ENCODE peak calls at places on chromosomes 12 and 14, in ten cellular contexts. One of them, this sample, is unnamed.

GRCh38 chr14:72613196-72613974 is 280.5 kb downstream of the DPF3 start:
- DNase-seq in CD8-positive, alpha-beta T cell: no peak
- DNase-seq in AG09319: no peak
- DNase-seq in GM20000: no peak
- DNase-seq in body of pancreas: peak; percentile 77
- DNase-seq in lower lobe of right lung: no peak
- DNase-seq in ascending aorta: peak; percentile 68
- DNase-seq in tibial nerve: peak; percentile 60
- DNase-seq in adrenal gland: peak; percentile 75
- DNase-seq in kidney: peak; percentile 82
- DNase-seq in this sample: no peak

GRCh38 chr12:120640840-120641833 is 711 bp downstream of the CABP1 start:
- DNase-seq in CD8-positive, alpha-beta T cell: peak; percentile 59
- DNase-seq in AG09319: no peak
- DNase-seq in GM20000: peak; percentile 75
- DNase-seq in body of pancreas: peak; percentile 61
- DNase-seq in lower lobe of right lung: peak; percentile 67
- DNase-seq in ascending aorta: no peak
- DNase-seq in tibial nerve: no peak
- DNase-seq in adrenal gland: peak; percentile 70
- DNase-seq in kidney: peak; percentile 85
- DNase-seq in this sample: no peak

GRCh38 chr14:49975799-49976198 is 82.9 kb downstream of the ARF6 start:
- DNase-seq in CD8-positive, alpha-beta T cell: no peak
- DNase-seq in AG09319: no peak
- DNase-seq in GM20000: no peak
- DNase-seq in body of pancreas: no peak
- DNase-seq in lower lobe of right lung: no peak
- DNase-seq in ascending aorta: no peak
- DNase-seq in tibial nerve: no peak
- DNase-seq in adrenal gland: no peak
- DNase-seq in kidney: no peak
- DNase-seq in this sample: no peak

GRCh38 chr12:42410345-42410744 is 84.4 kb downstream of the PPHLN1 start:
- DNase-seq in CD8-positive, alpha-beta T cell: no peak
- DNase-seq in AG09319: no peak
- DNase-seq in GM20000: no peak
- DNase-seq in body of pancreas: no peak
- DNase-seq in lower lobe of right lung: no peak
- DNase-seq in ascending aorta: no peak
- DNase-seq in tibial nerve: no peak
- DNase-seq in adrenal gland: no peak
- DNase-seq in kidney: no peak
- DNase-seq in this sample: no peak

GRCh38 chr12:52949413-52950331 is 754 bp downstream of the KRT18 start:
- DNase-seq in CD8-positive, alpha-beta T cell: no peak
- DNase-seq in AG09319: no peak
- DNase-seq in GM20000: no peak
- DNase-seq in body of pancreas: peak; percentile 94
- DNase-seq in lower lobe of right lung: peak; percentile 67
- DNase-seq in ascending aorta: no peak
- DNase-seq in tibial nerve: no peak
- DNase-seq in adrenal gland: peak; percentile 27
- DNase-seq in kidney: peak; percentile 82
- DNase-seq in this sample: no peak

GRCh38 chr14:99249389-99249788 is 22.6 kb downstream of the BCL11B start:
- DNase-seq in CD8-positive, alpha-beta T cell: no peak
- DNase-seq in AG09319: no peak
- DNase-seq in GM20000: no peak
- DNase-seq in body of pancreas: no peak
- DNase-seq in lower lobe of right lung: no peak
- DNase-seq in ascending aorta: no peak
- DNase-seq in tibial nerve: no peak
- DNase-seq in adrenal gland: no peak
- DNase-seq in kidney: no peak
- DNase-seq in this sample: no peak

GRCh38 chr12:75951399-75952228 is 80.0 kb downstream of the PHLDA1 start:
- DNase-seq in CD8-positive, alpha-beta T cell: no peak
- DNase-seq in AG09319: no peak
- DNase-seq in GM20000: no peak
- DNase-seq in body of pancreas: no peak
- DNase-seq in lower lobe of right lung: no peak
- DNase-seq in ascending aorta: no peak
- DNase-seq in tibial nerve: no peak
- DNase-seq in adrenal gland: no peak
- DNase-seq in kidney: no peak
- DNase-seq in this sample: no peak

GRCh38 chr14:33539918-33540357 is 410.9 kb downstream of the EGLN3 start:
- DNase-seq in CD8-positive, alpha-beta T cell: no peak
- DNase-seq in AG09319: no peak
- DNase-seq in GM20000: no peak
- DNase-seq in body of pancreas: no peak
- DNase-seq in lower lobe of right lung: no peak
- DNase-seq in ascending aorta: no peak
- DNase-seq in tibial nerve: no peak
- DNase-seq in adrenal gland: no peak
- DNase-seq in kidney: no peak
- DNase-seq in this sample: no peak

DNA sequence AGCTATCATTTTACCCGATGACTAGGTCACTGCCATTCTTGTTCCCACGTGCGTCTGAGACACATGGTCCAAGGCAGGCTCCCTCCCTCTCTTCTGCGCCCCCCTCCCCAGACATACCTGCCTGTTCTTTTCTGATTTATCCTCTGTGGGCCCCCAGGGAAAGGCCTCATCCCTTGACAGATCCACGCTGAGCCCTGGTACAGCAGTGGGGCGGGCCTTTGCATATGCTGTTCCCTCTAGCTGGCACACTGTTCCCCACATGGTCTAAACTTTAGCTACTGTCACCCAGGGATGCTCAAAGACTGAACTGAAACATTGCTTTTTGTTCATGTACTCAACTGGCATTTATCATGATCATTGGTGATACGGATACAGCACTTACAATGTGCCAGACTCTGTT is 122.5 kb downstream of the SCARB1 start:
- DNase-seq in CD8-positive, alpha-beta T cell: no peak
- DNase-seq in AG09319: no peak
- DNase-seq in GM20000: no peak
- DNase-seq in body of pancreas: no peak
- DNase-seq in lower lobe of right lung: no peak
- DNase-seq in ascending aorta: no peak
- DNase-seq in tibial nerve: no peak
- DNase-seq in adrenal gland: no peak
- DNase-seq in kidney: no peak
- DNase-seq in this sample: no peak
- TF ChIP-seq CTCF in CD8-positive, alpha-beta T cell: no peak
- TF ChIP-seq CTCF in AG09319: no peak
- TF ChIP-seq CTCF in GM20000: no peak
- TF ChIP-seq CTCF in body of pancreas: no peak
- TF ChIP-seq CTCF in lower lobe of right lung: no peak
- TF ChIP-seq CTCF in ascending aorta: no peak
- TF ChIP-seq CTCF in tibial nerve: no peak
- TF ChIP-seq CTCF in adrenal gland: no peak
- TF ChIP-seq CTCF in kidney: no peak
- TF ChIP-seq CTCF in this sample: no peak

GRCh38 chr12:23060161-23060560 is 435.2 kb downstream of the ETNK1 start:
- DNase-seq in CD8-positive, alpha-beta T cell: no peak
- DNase-seq in AG09319: no peak
- DNase-seq in GM20000: no peak
- DNase-seq in body of pancreas: no peak
- DNase-seq in lower lobe of right lung: no peak
- DNase-seq in ascending aorta: no peak
- DNase-seq in tibial nerve: no peak
- DNase-seq in adrenal gland: no peak
- DNase-seq in kidney: no peak
- DNase-seq in this sample: no peak

GRCh38 chr12:23049180-23049579 is 424.2 kb downstream of the ETNK1 start:
- DNase-seq in CD8-positive, alpha-beta T cell: no peak
- DNase-seq in AG09319: no peak
- DNase-seq in GM20000: peak; percentile 3
- DNase-seq in body of pancreas: no peak
- DNase-seq in lower lobe of right lung: no peak
- DNase-seq in ascending aorta: no peak
- DNase-seq in tibial nerve: no peak
- DNase-seq in adrenal gland: no peak
- DNase-seq in kidney: no peak
- DNase-seq in this sample: no peak

GRCh38 chr12:23057571-23057970 is 432.6 kb downstream of the ETNK1 start:
- DNase-seq in CD8-positive, alpha-beta T cell: no peak
- DNase-seq in AG09319: no peak
- DNase-seq in GM20000: no peak
- DNase-seq in body of pancreas: no peak
- DNase-seq in lower lobe of right lung: no peak
- DNase-seq in ascending aorta: no peak
- DNase-seq in tibial nerve: no peak
- DNase-seq in adrenal gland: no peak
- DNase-seq in kidney: no peak
- DNase-seq in this sample: no peak

DNA sequence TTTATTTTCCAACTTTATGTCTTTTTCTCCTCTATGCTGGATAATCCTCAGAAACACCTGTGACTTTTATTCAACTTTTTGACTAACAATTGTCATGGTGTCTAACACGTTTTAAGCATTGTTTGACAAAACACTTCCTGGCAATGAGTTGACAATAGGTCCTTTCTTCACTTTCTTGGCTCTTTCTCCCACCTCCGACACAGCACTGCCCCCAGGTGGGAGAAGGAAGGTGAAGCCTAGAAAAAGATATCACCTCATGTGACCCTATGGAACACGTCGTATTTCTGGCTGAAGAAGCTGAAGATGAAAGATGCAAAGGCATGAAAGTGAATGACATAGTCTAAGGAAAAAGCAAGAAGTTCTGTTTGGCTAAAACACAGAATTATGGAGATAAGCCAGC is 430.0 kb downstream of the ETNK1 start:
- DNase-seq in CD8-positive, alpha-beta T cell: no peak
- DNase-seq in AG09319: no peak
- DNase-seq in GM20000: no peak
- DNase-seq in body of pancreas: peak; percentile 7
- DNase-seq in lower lobe of right lung: no peak
- DNase-seq in ascending aorta: no peak
- DNase-seq in tibial nerve: no peak
- DNase-seq in adrenal gland: no peak
- DNase-seq in kidney: no peak
- DNase-seq in this sample: no peak
- TF ChIP-seq CTCF in CD8-positive, alpha-beta T cell: no peak
- TF ChIP-seq CTCF in AG09319: peak; percentile 22
- TF ChIP-seq CTCF in GM20000: no peak
- TF ChIP-seq CTCF in body of pancreas: peak; percentile 29
- TF ChIP-seq CTCF in lower lobe of right lung: peak; percentile 37
- TF ChIP-seq CTCF in ascending aorta: no peak
- TF ChIP-seq CTCF in tibial nerve: no peak
- TF ChIP-seq CTCF in adrenal gland: no peak
- TF ChIP-seq CTCF in kidney: peak; percentile 22
- TF ChIP-seq CTCF in this sample: peak; percentile 68

GRCh38 chr14:21072102-21072501 is 2.0 kb downstream of the ARHGEF40 start:
- DNase-seq in CD8-positive, alpha-beta T cell: no peak
- DNase-seq in AG09319: peak; percentile 64
- DNase-seq in GM20000: no peak
- DNase-seq in body of pancreas: peak; percentile 51
- DNase-seq in lower lobe of right lung: no peak
- DNase-seq in ascending aorta: no peak
- DNase-seq in tibial nerve: no peak
- DNase-seq in adrenal gland: no peak
- DNase-seq in kidney: no peak
- DNase-seq in this sample: no peak
- TF ChIP-seq CTCF in CD8-positive, alpha-beta T cell: no peak
- TF ChIP-seq CTCF in AG09319: peak; percentile 18
- TF ChIP-seq CTCF in GM20000: no peak
- TF ChIP-seq CTCF in body of pancreas: no peak
- TF ChIP-seq CTCF in lower lobe of right lung: no peak
- TF ChIP-seq CTCF in ascending aorta: no peak
- TF ChIP-seq CTCF in tibial nerve: no peak
- TF ChIP-seq CTCF in adrenal gland: no peak
- TF ChIP-seq CTCF in kidney: no peak
- TF ChIP-seq CTCF in this sample: peak; percentile 52

GRCh38 chr12:6697584-6698351 is 2.8 kb downstream of the PIANP start:
- DNase-seq in CD8-positive, alpha-beta T cell: no peak
- DNase-seq in AG09319: peak; percentile 15
- DNase-seq in GM20000: peak; percentile 71
- DNase-seq in body of pancreas: peak; percentile 28
- DNase-seq in lower lobe of right lung: no peak
- DNase-seq in ascending aorta: no peak
- DNase-seq in tibial nerve: no peak
- DNase-seq in adrenal gland: no peak
- DNase-seq in kidney: peak; percentile 69
- DNase-seq in this sample: no peak

GRCh38 chr12:6696690-6697583 is 3.7 kb downstream of the PIANP start:
- DNase-seq in CD8-positive, alpha-beta T cell: no peak
- DNase-seq in AG09319: no peak
- DNase-seq in GM20000: peak; percentile 66
- DNase-seq in body of pancreas: no peak
- DNase-seq in lower lobe of right lung: no peak
- DNase-seq in ascending aorta: no peak
- DNase-seq in tibial nerve: no peak
- DNase-seq in adrenal gland: no peak
- DNase-seq in kidney: peak; percentile 54
- DNase-seq in this sample: no peak

GRCh38 chr12:6693832-6694355 is 4.7 kb upstream of the ZNF384 start:
- DNase-seq in CD8-positive, alpha-beta T cell: no peak
- DNase-seq in AG09319: no peak
- DNase-seq in GM20000: no peak
- DNase-seq in body of pancreas: no peak
- DNase-seq in lower lobe of right lung: no peak
- DNase-seq in ascending aorta: no peak
- DNase-seq in tibial nerve: no peak
- DNase-seq in adrenal gland: no peak
- DNase-seq in kidney: no peak
- DNase-seq in this sample: no peak

GRCh38 chr12:6694701-6695100 is 5.5 kb upstream of the ZNF384 start:
- DNase-seq in CD8-positive, alpha-beta T cell: no peak
- DNase-seq in AG09319: no peak
- DNase-seq in GM20000: no peak
- DNase-seq in body of pancreas: no peak
- DNase-seq in lower lobe of right lung: no peak
- DNase-seq in ascending aorta: no peak
- DNase-seq in tibial nerve: no peak
- DNase-seq in adrenal gland: no peak
- DNase-seq in kidney: no peak
- DNase-seq in this sample: no peak

DNA sequence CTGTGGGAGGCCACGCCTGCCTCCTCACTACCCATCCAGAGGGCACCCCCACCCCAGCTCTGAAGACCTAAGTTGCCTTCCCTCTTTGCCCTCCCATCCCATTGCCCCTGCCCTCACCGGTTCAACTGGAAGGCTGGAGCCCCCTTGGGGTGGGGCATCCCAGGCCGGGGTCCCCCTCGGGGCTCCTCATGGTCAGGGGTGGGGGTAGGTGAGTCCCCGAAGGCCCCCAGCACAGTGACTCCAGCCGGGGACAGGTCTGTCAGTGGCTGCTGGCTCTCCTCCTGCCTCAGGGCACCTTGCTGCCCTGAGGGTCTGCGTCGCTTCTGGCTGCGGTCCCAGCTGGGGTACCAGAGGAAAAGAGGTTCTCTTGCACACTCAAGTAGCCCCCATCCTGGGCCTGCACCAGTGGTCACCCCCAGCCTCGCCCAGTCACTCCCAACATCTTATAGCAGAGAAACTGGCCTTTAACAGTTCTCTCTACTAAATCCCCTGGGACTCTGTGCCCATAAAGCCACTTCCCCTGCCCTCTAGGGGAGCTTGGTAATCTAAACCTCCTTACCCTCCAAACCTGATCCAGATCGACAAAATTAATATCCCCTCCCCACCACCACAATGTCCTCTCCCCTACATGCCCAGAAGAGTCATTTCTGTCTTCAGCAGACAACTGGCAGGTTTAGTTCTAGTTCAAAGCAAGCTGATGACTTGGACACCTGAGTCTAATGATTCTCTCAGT is 5.1 kb downstream of the PIANP start:
- DNase-seq in CD8-positive, alpha-beta T cell: no peak
- DNase-seq in AG09319: no peak
- DNase-seq in GM20000: no peak
- DNase-seq in body of pancreas: no peak
- DNase-seq in lower lobe of right lung: no peak
- DNase-seq in ascending aorta: no peak
- DNase-seq in tibial nerve: no peak
- DNase-seq in adrenal gland: no peak
- DNase-seq in kidney: no peak
- DNase-seq in this sample: no peak
- TF ChIP-seq CTCF in CD8-positive, alpha-beta T cell: no peak
- TF ChIP-seq CTCF in AG09319: no peak
- TF ChIP-seq CTCF in GM20000: no peak
- TF ChIP-seq CTCF in body of pancreas: no peak
- TF ChIP-seq CTCF in lower lobe of right lung: no peak
- TF ChIP-seq CTCF in ascending aorta: no peak
- TF ChIP-seq CTCF in tibial nerve: no peak
- TF ChIP-seq CTCF in adrenal gland: no peak
- TF ChIP-seq CTCF in kidney: no peak
- TF ChIP-seq CTCF in this sample: no peak

This sample was measured in chondrocyte.